ENCODE peak calls at places on chromosomes 3 and 15, in six cellular contexts. K is transverse colon, M is left lung, C is mesothelial cell of epicardium, L is omental fat pad, D is kidney. B is an unnamed sample.

GRCh38 chr15:25543156-25543555 is 104.3 kb upstream of the UBE3A start:
- DNase-seq in K (peak), M (peak), C (peak), L (peak), D (no peak), B (no peak)

GRCh38 chr15:42072141-42072685 is 22.1 kb downstream of the PLA2G4D start:
- DNase-seq in K (no peak), M (no peak), C (no peak), L (no peak), D (no peak), B (no peak)

GRCh38 chr3:185537369-185537970 is 14.9 kb downstream of the LIPH start:
- DNase-seq in K (peak), M (peak), C (no peak), L (no peak), D (no peak), B (peak)

GRCh38 chr3:41202075-41202833 is 2.9 kb downstream of the CTNNB1 start:
- DNase-seq in K (no peak), M (no peak), C (no peak), L (no peak), D (no peak), B (no peak)

GRCh38 chr3:45551214-45552010 is 43.1 kb upstream of the LIMD1 start:
- DNase-seq in K (peak), M (peak), C (no peak), L (peak), D (peak), B (no peak)

GRCh38 chr15:68045289-68046265 is 8.5 kb upstream of the PIAS1 start:
- DNase-seq in K (no peak), M (no peak), C (no peak), L (no peak), D (peak), B (no peak)

GRCh38 chr3:33061782-33062181 is 35.2 kb downstream of the GLB1 start:
- DNase-seq in K (no peak), M (no peak), C (no peak), L (no peak), D (no peak), B (no peak)

GRCh38 chr15:84981711-84982300 is at the start of gene PDE8A:
- DNase-seq in K (peak), M (peak), C (peak), L (no peak), D (peak), B (peak)

GRCh38 chr3:113008117-113008516 is 17.3 kb downstream of the GTPBP8 start:
- DNase-seq in K (no peak), M (no peak), C (no peak), L (no peak), D (no peak), B (no peak)

DNA sequence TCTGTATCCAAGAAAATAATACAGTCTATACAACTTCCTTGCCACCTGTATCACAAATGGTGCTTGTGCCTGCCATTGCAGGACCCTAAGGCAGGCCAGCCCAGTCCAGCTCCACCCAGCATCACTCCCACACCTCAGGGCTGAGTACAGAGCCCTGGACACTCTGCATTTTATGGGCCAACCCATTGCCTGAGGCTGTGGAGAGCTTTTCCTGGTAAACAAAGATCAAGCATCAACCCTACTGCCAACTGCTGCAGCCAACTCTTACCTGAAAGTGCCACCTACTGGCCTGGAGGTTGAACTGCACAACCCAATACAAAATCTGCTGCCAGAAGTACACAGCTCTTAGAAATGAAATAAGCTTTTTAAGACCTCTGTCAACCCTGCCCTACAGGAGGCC is 1082.2 kb downstream of the NAALADL2 start:
- DNase-seq in K (no peak), M (no peak), C (no peak), L (no peak), D (no peak), B (peak)
- TF ChIP-seq CTCF in K (peak), M (no peak), C (peak), L (no peak), D (peak), B (peak)

GRCh38 chr3:175146258-175146657 is 287.1 kb downstream of the NAALADL2 start:
- DNase-seq in K (no peak), M (no peak), C (no peak), L (no peak), D (no peak), B (no peak)
- TF ChIP-seq CTCF in K (no peak), M (no peak), C (no peak), L (no peak), D (no peak), B (no peak)

DNA sequence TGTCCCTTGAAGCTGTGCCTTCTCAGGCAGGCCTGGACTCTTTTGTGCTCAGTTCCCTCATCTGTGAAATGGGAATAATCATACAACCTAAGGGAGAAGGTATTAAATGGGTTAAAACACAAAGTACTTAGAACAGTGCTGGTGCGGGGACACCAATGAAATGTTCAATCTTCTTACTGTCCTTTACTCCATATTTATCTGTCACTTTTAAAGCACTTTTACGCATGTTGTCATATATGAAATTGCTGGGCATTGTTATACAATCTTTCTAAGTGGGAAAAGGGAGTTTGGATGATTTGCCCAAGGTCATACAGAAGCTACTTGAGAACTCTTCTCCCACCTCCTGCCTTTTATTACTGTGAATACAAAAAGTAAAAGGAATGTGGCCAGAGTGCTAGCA is 87.8 kb upstream of the PSMD6 start:
- DNase-seq in K (no peak), M (no peak), C (no peak), L (no peak), D (no peak), B (no peak)
- TF ChIP-seq CTCF in K (no peak), M (no peak), C (no peak), L (no peak), D (no peak), B (no peak)

DNA sequence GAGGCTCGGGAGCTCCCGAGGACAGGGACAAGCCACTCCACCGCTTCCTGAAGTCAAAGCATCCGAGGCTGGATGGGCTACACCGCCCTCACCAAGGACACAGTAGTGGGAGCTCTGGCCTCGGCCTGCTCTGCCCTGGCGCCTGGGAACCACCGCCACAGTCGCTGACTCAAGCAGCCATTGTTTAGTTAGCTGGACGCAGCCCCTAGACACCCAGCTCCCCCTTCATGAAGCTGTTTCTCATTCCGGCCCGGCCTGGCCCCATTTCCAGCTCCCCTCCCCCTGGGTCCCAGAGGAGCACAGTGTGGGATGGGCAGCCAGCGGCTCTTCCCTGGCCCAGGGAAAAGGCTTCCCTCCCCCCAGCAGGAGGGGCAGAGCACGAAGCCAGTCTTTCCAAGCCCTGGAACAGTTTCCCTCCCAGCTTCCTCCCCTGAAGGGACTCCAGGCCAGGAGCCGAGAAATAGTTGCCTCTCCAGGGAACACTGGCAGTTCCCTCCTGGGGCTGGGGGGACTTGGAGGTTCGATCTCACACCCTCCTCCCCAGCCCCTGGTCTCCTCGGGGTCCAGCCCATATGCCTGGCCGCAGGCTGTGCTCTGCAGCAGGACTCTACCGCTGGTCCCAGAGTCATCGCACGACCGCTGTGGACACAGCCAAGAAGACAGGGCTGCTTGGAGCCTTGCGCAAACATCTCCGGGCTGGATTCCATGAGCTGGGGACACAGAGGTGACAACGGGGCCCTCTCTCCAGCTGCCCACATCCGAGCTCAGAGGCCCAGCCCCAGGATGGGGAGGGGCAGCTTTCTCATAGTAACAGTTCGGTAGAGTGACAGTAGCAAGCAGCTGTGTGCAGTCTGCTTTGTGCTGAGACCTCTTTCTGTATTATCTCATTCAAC is 10.0 kb downstream of the PLXND1 start:
- DNase-seq in K (peak), M (peak), C (no peak), L (no peak), D (peak), B (no peak)
- TF ChIP-seq CTCF in K (no peak), M (no peak), C (no peak), L (no peak), D (no peak), B (no peak)

GRCh38 chr3:69838217-69838616 is 99.0 kb downstream of the MITF start:
- DNase-seq in K (no peak), M (no peak), C (no peak), L (no peak), D (no peak), B (no peak)

GRCh38 chr3:69831737-69832136 is 92.5 kb downstream of the MITF start:
- DNase-seq in K (no peak), M (no peak), C (no peak), L (no peak), D (no peak), B (no peak)

GRCh38 chr3:69830147-69830546 is 90.9 kb downstream of the MITF start:
- DNase-seq in K (no peak), M (no peak), C (no peak), L (no peak), D (peak), B (no peak)

GRCh38 chr3:69828817-69829216 is 89.6 kb downstream of the MITF start:
- DNase-seq in K (no peak), M (no peak), C (no peak), L (no peak), D (no peak), B (no peak)

GRCh38 chr3:69833591-69833990 is 94.3 kb downstream of the MITF start:
- DNase-seq in K (no peak), M (no peak), C (no peak), L (no peak), D (no peak), B (no peak)
- TF ChIP-seq CTCF in K (no peak), M (no peak), C (no peak), L (no peak), D (no peak), B (no peak)

DNA sequence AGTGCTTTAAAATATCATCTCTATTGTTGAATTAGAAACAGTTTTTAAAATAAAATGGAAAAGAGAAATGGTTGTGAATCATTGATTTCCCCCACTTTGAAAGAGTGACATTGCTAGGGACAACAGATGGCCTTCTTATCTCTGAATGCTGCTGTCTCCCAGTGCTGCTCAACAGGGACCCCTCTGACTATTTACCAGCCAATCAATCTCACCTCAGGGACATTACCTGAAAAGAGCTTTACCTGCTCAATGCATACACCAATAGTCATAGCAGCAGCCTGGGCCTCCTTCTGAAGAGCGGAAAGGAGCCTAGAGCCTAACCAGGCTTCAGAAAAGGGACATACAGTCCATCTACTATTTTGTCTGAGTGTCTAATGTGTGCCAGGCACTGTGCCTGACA is 162.8 kb downstream of the CGGBP1 start:
- DNase-seq in K (no peak), M (no peak), C (no peak), L (no peak), D (no peak), B (no peak)
- TF ChIP-seq CTCF in K (no peak), M (no peak), C (no peak), L (no peak), D (no peak), B (no peak)